ENCODE peak calls at places on chromosomes 13 and 19, in seven cellular contexts. E is upper lobe of right lung, I is pancreas, M is stomach, R is breast epithelium, L is A549, B is ovary. C is an unnamed sample. For H3K4me1, the result is how much of the 10 kb centered on the place peaks cover.

GRCh38 chr13:48783181-48783630 is 129.5 kb downstream of the CYSLTR2 start:
- DNase-seq in E (peak), I (no peak), M (peak), R (no peak), L (peak), B (peak), C (peak)

GRCh38 chr19:32265991-32266390 is 79.4 kb upstream of the ZNF507 start:
- DNase-seq in E (no peak), I (no peak), M (no peak), R (no peak), L (no peak), B (no peak), C (no peak)

GRCh38 chr19:10670876-10671804 is 17.0 kb downstream of the ILF3 start:
- DNase-seq in E (no peak), I (no peak), M (no peak), R (no peak), L (no peak), B (no peak), C (no peak)

GRCh38 chr13:100506600-100507422 is 81.8 kb downstream of the GGACT start:
- DNase-seq in E (no peak), I (no peak), M (no peak), R (no peak), L (no peak), B (no peak), C (no peak)

GRCh38 chr19:30349131-30349730 is 23.0 kb upstream of the ZNF536 start:
- DNase-seq in E (no peak), I (no peak), M (no peak), R (peak), L (no peak), B (no peak), C (no peak)

GRCh38 chr19:16542045-16542893 is at the start of gene CHERP:
- DNase-seq in E (peak), I (peak), M (peak), R (peak), L (peak), B (peak), C (peak)

GRCh38 chr13:80979035-80979641 is 638.2 kb upstream of the SPRY2 start:
- DNase-seq in E (no peak), I (peak), M (peak), R (no peak), L (peak), B (no peak), C (peak)

GRCh38 chr19:17627921-17628320 is 60.2 kb downstream of the UNC13A start:
- DNase-seq in E (no peak), I (no peak), M (no peak), R (no peak), L (no peak), B (no peak), C (no peak)

GRCh38 chr19:45451181-45451849 is 16.5 kb upstream of the FOSB start:
- DNase-seq in E (no peak), I (no peak), M (peak), R (no peak), L (no peak), B (no peak), C (peak)

GRCh38 chr13:49040872-49041271 is 65.2 kb downstream of the FNDC3A start:
- DNase-seq in E (no peak), I (no peak), M (no peak), R (no peak), L (no peak), B (no peak), C (no peak)

GRCh38 chr19:58562126-58563033 is 4.0 kb upstream of the UBE2M start:
- DNase-seq in E (peak), I (no peak), M (peak), R (no peak), L (no peak), B (peak), C (no peak)

GRCh38 chr19:18321729-18322091 is 1.2 kb downstream of the LSM4 start:
- DNase-seq in E (no peak), I (no peak), M (no peak), R (no peak), L (no peak), B (no peak), C (no peak)

GRCh38 chr19:10553943-10554381 is 10.3 kb downstream of the ATG4D start:
- DNase-seq in E (no peak), I (no peak), M (peak), R (no peak), L (no peak), B (no peak), C (no peak)

GRCh38 chr19:843180-843835 is 2.5 kb downstream of the PRTN3 start:
- DNase-seq in E (peak), I (no peak), M (peak), R (no peak), L (peak), B (no peak), C (no peak)

GRCh38 chr13:40315416-40316064 is 350.9 kb downstream of the FOXO1 start:
- DNase-seq in E (no peak), I (no peak), M (no peak), R (no peak), L (no peak), B (peak), C (no peak)

GRCh38 chr13:113169277-113170272 is 11.1 kb downstream of the PROZ start:
- DNase-seq in E (no peak), I (no peak), M (no peak), R (no peak), L (no peak), B (no peak), C (no peak)

GRCh38 chr19:35991731-35992450 is 3.1 kb upstream of the SDHAF1 start:
- DNase-seq in E (no peak), I (no peak), M (no peak), R (no peak), L (no peak), B (no peak), C (no peak)

GRCh38 chr19:18847516-18848463 is 16.0 kb downstream of the UPF1 start:
- DNase-seq in E (no peak), I (no peak), M (no peak), R (no peak), L (no peak), B (no peak), C (no peak)

GRCh38 chr19:33376423-33376822 is 2.9 kb downstream of the CEBPG start:
- DNase-seq in E (no peak), I (peak), M (peak), R (no peak), L (peak), B (no peak), C (peak)

GRCh38 chr19:52749780-52750179 is 14.9 kb upstream of the ZNF611 start:
- DNase-seq in E (no peak), I (no peak), M (no peak), R (no peak), L (no peak), B (no peak), C (no peak)

GRCh38 chr19:53102186-53102585 is 1.0 kb downstream of the ZNF160 start:
- DNase-seq in E (no peak), I (no peak), M (no peak), R (no peak), L (no peak), B (no peak), C (no peak)

GRCh38 chr13:104937881-104938280 is 1597.6 kb downstream of the EFNB2 start:
- DNase-seq in E (no peak), I (no peak), M (no peak), R (no peak), L (no peak), B (no peak), C (no peak)

GRCh38 chr13:43464578-43465264 is 322.1 kb downstream of the ENOX1 start:
- DNase-seq in E (no peak), I (no peak), M (no peak), R (no peak), L (no peak), B (no peak), C (no peak)

GRCh38 chr19:5691205-5691929 is 1.3 kb downstream of the RPL36 start:
- DNase-seq in E (peak), I (peak), M (peak), R (peak), L (peak), B (peak), C (peak)

GRCh38 chr13:64928704-64929499 is 2301.2 kb downstream of the PCDH9 start:
- DNase-seq in E (no peak), I (no peak), M (no peak), R (no peak), L (peak), B (no peak), C (no peak)

GRCh38 chr13:41401371-41401770 is 56.0 kb upstream of the RGCC start:
- DNase-seq in E (no peak), I (no peak), M (no peak), R (no peak), L (peak), B (no peak), C (no peak)

GRCh38 chr19:44746946-44747738 is 1.4 kb upstream of the BCL3 start:
- DNase-seq in E (peak), I (peak), M (peak), R (peak), L (peak), B (peak), C (peak)

GRCh38 chr19:50906217-50906616 is 5.0 kb downstream of the KLK4 start:
- DNase-seq in E (no peak), I (peak), M (peak), R (no peak), L (peak), B (no peak), C (no peak)

GRCh38 chr19:10334340-10335148 is 1.2 kb upstream of the RAVER1 start:
- DNase-seq in E (peak), I (peak), M (peak), R (peak), L (peak), B (peak), C (peak)

GRCh38 chr13:59304596-59304995 is 859.1 kb downstream of the DIAPH3 start:
- DNase-seq in E (no peak), I (no peak), M (no peak), R (no peak), L (no peak), B (no peak), C (no peak)

GRCh38 chr19:49690656-49691242 is at the start of gene CPT1C:
- DNase-seq in E (peak), I (peak), M (peak), R (peak), L (no peak), B (peak), C (no peak)

GRCh38 chr19:41302624-41303351 is 7.2 kb upstream of the CCDC97 start:
- DNase-seq in E (peak), I (no peak), M (no peak), R (no peak), L (no peak), B (no peak), C (no peak)

GRCh38 chr13:97313481-97313880 is 91.3 kb downstream of the MBNL2 start:
- DNase-seq in E (no peak), I (no peak), M (no peak), R (no peak), L (no peak), B (no peak), C (no peak)
- H3K4me1 ChIP-seq in E (under half), I (under half), M (under half), R (under half), L (under half), B (under half), C (under half)

DNA sequence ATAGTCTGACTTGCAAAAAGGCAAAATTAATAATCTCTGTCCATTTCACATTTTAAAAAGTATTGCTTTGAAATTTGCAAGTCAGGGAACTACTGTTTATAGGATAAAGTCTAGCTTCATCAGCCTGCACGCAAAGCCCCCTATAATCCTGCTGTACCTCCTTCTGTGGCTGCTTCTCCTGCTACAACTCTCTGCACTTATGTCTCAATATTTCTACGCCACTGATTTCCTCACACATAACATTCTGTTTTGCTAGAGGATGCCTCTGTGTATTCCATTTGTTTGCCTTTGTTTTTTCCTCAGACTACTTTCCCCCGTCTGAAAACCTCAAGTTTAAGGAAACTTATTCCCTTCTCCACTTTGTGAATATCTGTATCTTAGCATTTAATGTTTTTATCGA is 389.9 kb downstream of the RFC3 start:
- DNase-seq in E (no peak), I (no peak), M (no peak), R (no peak), L (peak), B (no peak), C (no peak)
- H3K27ac ChIP-seq in E (no peak), I (no peak), M (no peak), R (no peak), L (peak), B (no peak), C (peak)

GRCh38 chr13:97234236-97234635 is 12.1 kb downstream of the MBNL2 start:
- DNase-seq in E (no peak), I (no peak), M (no peak), R (no peak), L (no peak), B (no peak), C (no peak)
- H3K4me3 ChIP-seq in E (no peak), I (no peak), M (no peak), R (no peak), L (no peak), B (no peak), C (no peak)

DNA sequence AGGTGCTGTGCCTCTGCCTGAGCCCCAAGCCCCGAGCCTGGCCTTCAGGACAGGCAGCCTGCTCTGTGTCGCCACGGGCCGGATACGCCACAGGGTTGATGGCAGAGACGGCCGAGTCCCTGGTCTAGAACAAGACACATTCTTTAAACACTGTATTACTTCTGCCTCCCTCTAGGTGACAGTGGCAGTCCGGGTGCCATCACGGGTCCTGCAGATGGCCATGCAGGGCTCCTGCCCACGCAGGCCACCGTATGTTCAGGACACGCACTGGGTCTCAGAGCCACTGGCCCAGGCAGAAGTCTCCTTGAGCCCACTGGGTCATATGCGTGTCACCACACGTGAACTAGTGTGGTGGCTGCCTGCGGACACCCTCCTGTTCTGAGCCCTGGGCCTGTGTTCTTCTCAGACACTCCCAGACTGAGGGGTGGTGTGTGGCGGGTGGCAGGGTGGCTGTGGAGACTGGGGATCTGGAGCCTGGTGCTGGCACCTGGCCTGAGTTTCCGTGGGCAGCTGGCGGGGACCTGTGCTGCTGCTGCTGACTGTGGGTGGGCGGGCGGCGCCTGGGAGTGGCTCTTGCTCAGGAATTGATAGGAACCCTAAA is 4.4 kb downstream of the PLEKHJ1 start:
- DNase-seq in E (no peak), I (no peak), M (no peak), R (no peak), L (peak), B (no peak), C (no peak)
- H3K4me1 ChIP-seq in E (under half), I (under half), M (under half), R (under half), L (under half), B (under half), C (under half)

GRCh38 chr13:30892966-30893365 is 13.1 kb upstream of the MEDAG start:
- DNase-seq in E (no peak), I (no peak), M (no peak), R (no peak), L (peak), B (no peak), C (no peak)

GRCh38 chr13:30900952-30901749 is 4.9 kb upstream of the MEDAG start:
- DNase-seq in E (no peak), I (no peak), M (no peak), R (no peak), L (no peak), B (no peak), C (no peak)

GRCh38 chr13:30898721-30899188 is 7.3 kb upstream of the MEDAG start:
- DNase-seq in E (no peak), I (no peak), M (no peak), R (no peak), L (peak), B (no peak), C (peak)

GRCh38 chr13:30898070-30898469 is 8.0 kb upstream of the MEDAG start:
- DNase-seq in E (no peak), I (no peak), M (no peak), R (no peak), L (no peak), B (no peak), C (no peak)

DNA sequence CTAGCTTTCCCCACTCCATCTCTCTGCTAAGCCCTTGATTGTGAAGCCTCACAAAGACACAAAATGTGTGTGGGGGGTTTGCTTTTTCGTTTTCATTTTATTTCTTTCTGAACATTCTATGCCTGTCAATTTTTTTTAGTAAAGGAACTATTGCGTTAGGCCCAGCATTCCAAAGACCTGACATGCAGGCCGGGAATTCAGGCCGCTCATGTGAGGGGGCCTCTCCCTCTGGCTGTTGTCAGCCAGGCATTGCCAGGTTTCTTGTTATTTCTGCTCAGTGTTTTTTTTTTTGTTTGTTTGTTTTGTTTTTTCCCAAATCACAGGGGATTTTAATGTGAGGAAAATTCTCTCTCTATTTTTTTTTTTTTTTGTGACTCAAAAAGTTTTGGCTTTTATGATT is 10.3 kb upstream of the MEDAG start:
- DNase-seq in E (no peak), I (no peak), M (no peak), R (no peak), L (no peak), B (peak), C (peak)
- H3K27ac ChIP-seq in E (no peak), I (no peak), M (peak), R (no peak), L (no peak), B (no peak), C (peak)

DNA sequence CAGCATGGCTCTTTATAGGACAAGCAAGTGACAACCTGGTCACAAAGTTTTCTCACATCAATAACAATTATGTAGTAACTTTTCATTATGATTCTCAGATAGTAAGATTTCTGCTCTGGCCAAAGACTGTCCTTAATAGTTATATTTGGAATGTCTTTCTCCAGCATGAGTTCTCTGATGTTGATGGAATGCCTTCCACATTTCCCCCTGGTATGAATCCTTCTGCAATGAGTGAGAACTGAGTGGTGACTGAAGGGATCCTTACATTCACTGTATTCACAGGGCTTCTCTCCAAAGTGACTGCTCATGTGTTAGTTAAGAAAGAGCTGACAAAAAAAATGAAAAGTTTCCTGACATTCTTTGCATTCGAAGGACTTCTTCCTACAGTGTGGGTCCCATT is 13.2 kb downstream of the ZNF550 start:
- DNase-seq in E (no peak), I (no peak), M (no peak), R (no peak), L (no peak), B (no peak), C (no peak)
- H3K4me3 ChIP-seq in E (no peak), I (no peak), M (no peak), R (no peak), L (no peak), B (no peak), C (no peak)

C was measured in SJSA1.